ENCODE peak calls at places on chromosomes 13 and 19, in eight cellular contexts. One of them, this sample, is unnamed.

GRCh38 chr19:12997225-12997966 is 2.1 kb downstream of the NFIX start:
- DNase-seq in ovary: no peak
- DNase-seq in IMR-90: no peak
- DNase-seq in gastrocnemius medialis: no peak
- DNase-seq in adrenal gland: no peak
- DNase-seq in breast epithelium: no peak
- DNase-seq in heart left ventricle: no peak
- DNase-seq in A549: no peak
- DNase-seq in this sample: no peak

GRCh38 chr13:103099894-103100293 is 33.7 kb upstream of the SLC10A2 start:
- DNase-seq in ovary: no peak
- DNase-seq in IMR-90: no peak
- DNase-seq in breast epithelium: no peak
- DNase-seq in adrenal gland: no peak
- DNase-seq in heart left ventricle: no peak
- DNase-seq in A549: no peak
- DNase-seq in gastrocnemius medialis: no peak
- DNase-seq in this sample: no peak

GRCh38 chr13:98761126-98761978 is 8.9 kb upstream of the SLC15A1 start:
- DNase-seq in gastrocnemius medialis: no peak
- DNase-seq in A549: no peak
- DNase-seq in adrenal gland: peak; percentile 58
- DNase-seq in heart left ventricle: no peak
- DNase-seq in IMR-90: peak; percentile 74
- DNase-seq in ovary: no peak
- DNase-seq in breast epithelium: no peak
- DNase-seq in this sample: no peak

GRCh38 chr13:85812282-85812681 is 13.1 kb upstream of the SLITRK6 start:
- DNase-seq in ovary: no peak
- DNase-seq in heart left ventricle: no peak
- DNase-seq in gastrocnemius medialis: no peak
- DNase-seq in breast epithelium: no peak
- DNase-seq in IMR-90: no peak
- DNase-seq in A549: no peak
- DNase-seq in adrenal gland: no peak
- DNase-seq in this sample: no peak

GRCh38 chr13:95207769-95208366 is 93.4 kb downstream of the ABCC4 start:
- DNase-seq in A549: no peak
- DNase-seq in IMR-90: no peak
- DNase-seq in gastrocnemius medialis: no peak
- DNase-seq in adrenal gland: no peak
- DNase-seq in ovary: no peak
- DNase-seq in breast epithelium: no peak
- DNase-seq in heart left ventricle: no peak
- DNase-seq in this sample: no peak

GRCh38 chr19:10270180-10270615 is 722 bp upstream of the ICAM1 start:
- DNase-seq in A549: no peak
- DNase-seq in adrenal gland: peak; percentile 84
- DNase-seq in breast epithelium: no peak
- DNase-seq in gastrocnemius medialis: no peak
- DNase-seq in IMR-90: no peak
- DNase-seq in heart left ventricle: peak; percentile 87
- DNase-seq in ovary: no peak
- DNase-seq in this sample: peak; percentile 89

GRCh38 chr13:36887758-36888521 is 32.1 kb downstream of the SMAD9 start:
- DNase-seq in A549: no peak
- DNase-seq in ovary: no peak
- DNase-seq in adrenal gland: no peak
- DNase-seq in breast epithelium: no peak
- DNase-seq in gastrocnemius medialis: no peak
- DNase-seq in heart left ventricle: no peak
- DNase-seq in IMR-90: no peak
- DNase-seq in this sample: no peak

GRCh38 chr19:35431147-35431807 is 16.8 kb upstream of the FFAR2 start:
- DNase-seq in ovary: no peak
- DNase-seq in gastrocnemius medialis: no peak
- DNase-seq in A549: no peak
- DNase-seq in breast epithelium: no peak
- DNase-seq in heart left ventricle: no peak
- DNase-seq in adrenal gland: no peak
- DNase-seq in IMR-90: no peak
- DNase-seq in this sample: no peak

GRCh38 chr13:113949546-113949945 is 24.3 kb downstream of the C13orf46 start:
- DNase-seq in gastrocnemius medialis: no peak
- DNase-seq in A549: no peak
- DNase-seq in IMR-90: no peak
- DNase-seq in breast epithelium: no peak
- DNase-seq in ovary: no peak
- DNase-seq in heart left ventricle: peak; percentile 18
- DNase-seq in adrenal gland: no peak
- DNase-seq in this sample: no peak

GRCh38 chr13:25111557-25111956 is 15.6 kb downstream of the PABPC3 start:
- DNase-seq in IMR-90: peak; percentile 7
- DNase-seq in ovary: no peak
- DNase-seq in gastrocnemius medialis: no peak
- DNase-seq in A549: no peak
- DNase-seq in heart left ventricle: no peak
- DNase-seq in breast epithelium: no peak
- DNase-seq in adrenal gland: no peak
- DNase-seq in this sample: no peak

GRCh38 chr13:45238945-45239795 is 38.3 kb upstream of the KCTD4 start:
- DNase-seq in gastrocnemius medialis: no peak
- DNase-seq in ovary: no peak
- DNase-seq in heart left ventricle: no peak
- DNase-seq in IMR-90: peak; percentile 62
- DNase-seq in breast epithelium: no peak
- DNase-seq in A549: no peak
- DNase-seq in adrenal gland: no peak
- DNase-seq in this sample: no peak

GRCh38 chr13:51826606-51827005 is 18.4 kb downstream of the TMEM272 start:
- DNase-seq in heart left ventricle: peak; percentile 90
- DNase-seq in ovary: peak; percentile 56
- DNase-seq in gastrocnemius medialis: no peak
- DNase-seq in breast epithelium: no peak
- DNase-seq in IMR-90: no peak
- DNase-seq in adrenal gland: no peak
- DNase-seq in A549: no peak
- DNase-seq in this sample: no peak

GRCh38 chr19:980133-980998 is 3.8 kb upstream of the WDR18 start:
- DNase-seq in IMR-90: no peak
- DNase-seq in A549: no peak
- DNase-seq in ovary: no peak
- DNase-seq in heart left ventricle: no peak
- DNase-seq in gastrocnemius medialis: no peak
- DNase-seq in breast epithelium: no peak
- DNase-seq in adrenal gland: no peak
- DNase-seq in this sample: no peak

GRCh38 chr19:982567-983170 is 1.5 kb upstream of the WDR18 start:
- DNase-seq in adrenal gland: peak; percentile 78
- DNase-seq in IMR-90: peak; percentile 31
- DNase-seq in breast epithelium: peak; percentile 63
- DNase-seq in ovary: peak; percentile 61
- DNase-seq in A549: peak; percentile 80
- DNase-seq in heart left ventricle: peak; percentile 79
- DNase-seq in gastrocnemius medialis: peak; percentile 22
- DNase-seq in this sample: no peak

GRCh38 chr19:986083-986482 is 1.9 kb downstream of the WDR18 start:
- DNase-seq in heart left ventricle: no peak
- DNase-seq in adrenal gland: no peak
- DNase-seq in breast epithelium: no peak
- DNase-seq in ovary: no peak
- DNase-seq in IMR-90: no peak
- DNase-seq in A549: no peak
- DNase-seq in gastrocnemius medialis: no peak
- DNase-seq in this sample: no peak

GRCh38 chr19:988081-988480 is 3.9 kb downstream of the WDR18 start:
- DNase-seq in A549: no peak
- DNase-seq in adrenal gland: no peak
- DNase-seq in ovary: no peak
- DNase-seq in heart left ventricle: no peak
- DNase-seq in gastrocnemius medialis: no peak
- DNase-seq in IMR-90: no peak
- DNase-seq in breast epithelium: no peak
- DNase-seq in this sample: no peak

GRCh38 chr19:984165-984967 is at the start of gene WDR18:
- DNase-seq in A549: peak; percentile 92
- DNase-seq in gastrocnemius medialis: peak; percentile 89
- DNase-seq in ovary: peak; percentile 94
- DNase-seq in heart left ventricle: peak; percentile 97
- DNase-seq in breast epithelium: peak; percentile 93
- DNase-seq in adrenal gland: peak; percentile 96
- DNase-seq in IMR-90: peak; percentile 81
- DNase-seq in this sample: peak; percentile 95
- H3K4me3 ChIP-seq in A549: peak within 1 kb of the TSS; percentile 96
- H3K4me3 ChIP-seq in gastrocnemius medialis: peak within 1 kb of the TSS; percentile 98
- H3K4me3 ChIP-seq in ovary: peak within 1 kb of the TSS; percentile 94
- H3K4me3 ChIP-seq in heart left ventricle: peak within 1 kb of the TSS; percentile 92
- H3K4me3 ChIP-seq in breast epithelium: peak within 1 kb of the TSS; percentile 95
- H3K4me3 ChIP-seq in adrenal gland: peak within 1 kb of the TSS; percentile 48
- H3K4me3 ChIP-seq in IMR-90: peak within 1 kb of the TSS; percentile 81
- H3K4me3 ChIP-seq in this sample: peak within 1 kb of the TSS; percentile 85

DNA sequence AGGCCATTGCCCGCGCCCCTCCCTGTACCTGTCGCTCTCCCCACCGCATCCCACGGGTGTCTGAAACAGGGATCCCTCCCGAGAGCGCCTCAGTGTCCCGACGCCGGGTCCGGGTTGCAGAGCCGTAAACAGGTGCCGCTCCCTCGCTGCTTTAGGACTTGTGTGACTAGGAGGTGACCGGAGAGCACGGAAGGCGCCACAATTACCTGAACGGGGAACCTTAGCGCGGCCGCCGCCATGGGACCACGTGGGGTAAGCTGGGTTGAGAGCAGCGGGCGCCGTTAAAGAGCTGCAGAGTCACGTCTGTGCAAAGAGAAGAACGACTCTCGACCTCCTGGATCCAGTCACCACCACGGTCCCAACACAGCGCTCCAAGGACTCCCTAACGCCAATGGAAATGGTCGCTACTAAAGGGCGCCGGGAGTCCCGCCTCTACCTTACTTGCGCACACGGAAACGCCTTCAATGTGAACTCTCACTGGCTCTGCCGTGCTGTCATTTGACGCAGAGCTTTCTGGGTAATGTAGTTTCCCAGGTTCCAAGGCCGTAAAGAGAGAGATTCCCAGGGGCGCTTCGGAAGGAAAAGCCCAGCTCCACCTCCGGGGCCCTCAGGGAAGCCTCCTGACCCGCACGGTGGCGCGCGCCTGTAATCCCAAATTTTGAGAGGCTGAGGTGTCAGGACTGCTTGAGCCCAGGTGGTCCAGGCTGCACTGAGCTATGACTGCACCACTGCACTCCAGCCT is at the start of gene ZNF552:
- DNase-seq in adrenal gland: peak; percentile 96
- DNase-seq in ovary: peak; percentile 75
- DNase-seq in breast epithelium: peak; percentile 79
- DNase-seq in IMR-90: peak; percentile 91
- DNase-seq in gastrocnemius medialis: peak; percentile 78
- DNase-seq in A549: peak; percentile 94
- DNase-seq in heart left ventricle: peak; percentile 91
- DNase-seq in this sample: peak; percentile 90
- TF ChIP-seq POLR2A in adrenal gland: peak; percentile 97
- TF ChIP-seq POLR2A in ovary: peak; percentile 48
- TF ChIP-seq POLR2A in breast epithelium: no peak
- TF ChIP-seq POLR2A in IMR-90: peak; percentile 85
- TF ChIP-seq POLR2A in gastrocnemius medialis: peak; percentile 70
- TF ChIP-seq POLR2A in A549: peak; percentile 88
- TF ChIP-seq POLR2A in heart left ventricle: no peak
- TF ChIP-seq POLR2A in this sample: no peak

GRCh38 chr19:19461671-19462622 is 53.4 kb downstream of the TSSK6 start:
- DNase-seq in IMR-90: no peak
- DNase-seq in gastrocnemius medialis: peak; percentile 40
- DNase-seq in heart left ventricle: peak; percentile 81
- DNase-seq in ovary: peak; percentile 68
- DNase-seq in breast epithelium: no peak
- DNase-seq in adrenal gland: peak; percentile 93
- DNase-seq in A549: no peak
- DNase-seq in this sample: no peak

GRCh38 chr19:19459707-19460251 is 54.3 kb downstream of the GATAD2A start:
- DNase-seq in A549: no peak
- DNase-seq in heart left ventricle: peak; percentile 62
- DNase-seq in breast epithelium: no peak
- DNase-seq in gastrocnemius medialis: no peak
- DNase-seq in ovary: no peak
- DNase-seq in IMR-90: peak; percentile 87
- DNase-seq in adrenal gland: peak; percentile 87
- DNase-seq in this sample: no peak

GRCh38 chr19:19460258-19460731 is 54.8 kb downstream of the GATAD2A start:
- DNase-seq in A549: no peak
- DNase-seq in IMR-90: peak; percentile 40
- DNase-seq in breast epithelium: no peak
- DNase-seq in ovary: no peak
- DNase-seq in adrenal gland: no peak
- DNase-seq in gastrocnemius medialis: no peak
- DNase-seq in heart left ventricle: no peak
- DNase-seq in this sample: no peak

GRCh38 chr19:19461306-19461670 is 54.1 kb downstream of the TSSK6 start:
- DNase-seq in A549: no peak
- DNase-seq in breast epithelium: no peak
- DNase-seq in gastrocnemius medialis: no peak
- DNase-seq in heart left ventricle: no peak
- DNase-seq in adrenal gland: no peak
- DNase-seq in ovary: no peak
- DNase-seq in IMR-90: no peak
- DNase-seq in this sample: no peak

GRCh38 chr19:19460761-19461265 is 54.5 kb downstream of the TSSK6 start:
- DNase-seq in IMR-90: peak; percentile 30
- DNase-seq in breast epithelium: no peak
- DNase-seq in heart left ventricle: peak; percentile 73
- DNase-seq in A549: no peak
- DNase-seq in adrenal gland: peak; percentile 80
- DNase-seq in gastrocnemius medialis: peak; percentile 54
- DNase-seq in ovary: peak; percentile 31
- DNase-seq in this sample: peak; percentile 80
- H3K4me3 ChIP-seq in IMR-90: no peak overlapping the region
- H3K4me3 ChIP-seq in breast epithelium: no peak overlapping the region
- H3K4me3 ChIP-seq in heart left ventricle: no peak overlapping the region
- H3K4me3 ChIP-seq in A549: no peak overlapping the region
- H3K4me3 ChIP-seq in adrenal gland: no peak overlapping the region
- H3K4me3 ChIP-seq in gastrocnemius medialis: no peak overlapping the region
- H3K4me3 ChIP-seq in ovary: no peak overlapping the region
- H3K4me3 ChIP-seq in this sample: peak overlapping the region; percentile 28

DNA sequence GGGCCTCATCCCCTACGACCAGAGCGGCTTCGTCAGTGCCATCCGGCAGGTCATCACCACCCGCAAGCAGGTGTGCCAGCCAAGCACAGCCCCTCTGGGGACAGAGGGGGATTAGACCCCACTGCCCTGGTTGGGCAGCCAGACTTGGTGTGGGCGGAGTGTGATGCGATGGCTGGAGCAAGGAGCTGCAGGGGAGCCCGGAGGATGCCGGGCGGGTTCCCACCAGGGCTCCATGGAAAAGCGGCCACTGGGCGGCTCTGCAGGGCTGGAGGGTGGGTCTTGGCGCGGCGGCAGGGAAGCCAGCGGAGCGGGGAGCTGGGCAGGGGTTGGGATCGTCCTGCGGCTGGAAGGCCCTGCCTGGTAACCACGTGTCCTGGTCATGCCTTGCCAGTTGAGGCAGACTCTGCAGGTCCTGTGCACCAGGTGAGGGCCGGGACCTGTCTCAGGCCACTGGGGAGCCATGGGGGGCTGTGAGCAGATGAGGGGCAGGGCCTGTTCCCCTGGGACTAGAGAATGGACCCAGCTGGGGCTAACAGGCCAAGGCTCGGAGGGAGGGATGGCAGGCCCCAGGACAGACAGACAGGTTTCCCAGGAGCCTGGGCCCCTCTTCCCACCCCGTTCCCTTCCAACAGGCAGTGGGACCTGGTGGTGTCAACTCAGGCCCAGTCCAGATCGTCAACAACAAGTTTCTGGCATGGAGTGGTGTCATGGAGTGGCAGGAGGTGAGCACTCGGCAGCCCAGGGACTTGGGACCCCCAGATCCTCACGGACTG is 6.3 kb downstream of the PTOV1 start:
- DNase-seq in gastrocnemius medialis: no peak
- DNase-seq in breast epithelium: no peak
- DNase-seq in ovary: peak; percentile 11
- DNase-seq in heart left ventricle: peak; percentile 27
- DNase-seq in A549: no peak
- DNase-seq in IMR-90: no peak
- DNase-seq in adrenal gland: peak; percentile 56
- DNase-seq in this sample: no peak
- TF ChIP-seq POLR2A in gastrocnemius medialis: no peak
- TF ChIP-seq POLR2A in breast epithelium: no peak
- TF ChIP-seq POLR2A in ovary: no peak
- TF ChIP-seq POLR2A in heart left ventricle: no peak
- TF ChIP-seq POLR2A in A549: peak; percentile 21
- TF ChIP-seq POLR2A in IMR-90: no peak
- TF ChIP-seq POLR2A in adrenal gland: no peak
- TF ChIP-seq POLR2A in this sample: no peak

This sample was measured in suprapubic skin.